ENCODE peak calls at places on chromosomes 7 and 10, in eight cellular contexts. One of them, this sample, is unnamed.

GRCh38 chr10:52319926-52320325 is 5.8 kb downstream of the DKK1 start:
- DNase-seq in stimulated activated CD4-positive, alpha-beta T cell treated with anti-CD3 and anti-CD28 coated beads, Interleukin-2, amount 100 ng/mL, for 24 hours: no peak
- DNase-seq in cardiac muscle cell: no peak
- DNase-seq in choroid plexus epithelial cell: no peak
- DNase-seq in skeletal muscle cell: no peak
- DNase-seq in anterior cingulate cortex: no peak
- DNase-seq in myocyte: no peak
- DNase-seq in B cell: no peak
- DNase-seq in this sample: no peak

GRCh38 chr7:122676466-122676865 is 22.5 kb downstream of the RNF133 start:
- DNase-seq in stimulated activated CD4-positive, alpha-beta T cell treated with anti-CD3 and anti-CD28 coated beads, Interleukin-2, amount 100 ng/mL, for 24 hours: no peak
- DNase-seq in cardiac muscle cell: no peak
- DNase-seq in choroid plexus epithelial cell: no peak
- DNase-seq in skeletal muscle cell: no peak
- DNase-seq in anterior cingulate cortex: no peak
- DNase-seq in myocyte: no peak
- DNase-seq in B cell: no peak
- DNase-seq in this sample: no peak

GRCh38 chr10:59960751-59961150 is 54.4 kb upstream of the CCDC6 start:
- DNase-seq in stimulated activated CD4-positive, alpha-beta T cell treated with anti-CD3 and anti-CD28 coated beads, Interleukin-2, amount 100 ng/mL, for 24 hours: no peak
- DNase-seq in cardiac muscle cell: peak; percentile 6
- DNase-seq in choroid plexus epithelial cell: peak; percentile 3
- DNase-seq in skeletal muscle cell: no peak
- DNase-seq in anterior cingulate cortex: no peak
- DNase-seq in myocyte: peak; percentile 23
- DNase-seq in B cell: no peak
- DNase-seq in this sample: no peak

GRCh38 chr7:77691892-77692491 is 4.3 kb upstream of the RSBN1L start:
- DNase-seq in stimulated activated CD4-positive, alpha-beta T cell treated with anti-CD3 and anti-CD28 coated beads, Interleukin-2, amount 100 ng/mL, for 24 hours: no peak
- DNase-seq in cardiac muscle cell: no peak
- DNase-seq in choroid plexus epithelial cell: no peak
- DNase-seq in skeletal muscle cell: no peak
- DNase-seq in anterior cingulate cortex: no peak
- DNase-seq in myocyte: no peak
- DNase-seq in B cell: no peak
- DNase-seq in this sample: no peak

GRCh38 chr7:16745645-16746044 is 7.9 kb upstream of the TSPAN13 start:
- DNase-seq in stimulated activated CD4-positive, alpha-beta T cell treated with anti-CD3 and anti-CD28 coated beads, Interleukin-2, amount 100 ng/mL, for 24 hours: no peak
- DNase-seq in cardiac muscle cell: peak; percentile 28
- DNase-seq in choroid plexus epithelial cell: no peak
- DNase-seq in skeletal muscle cell: no peak
- DNase-seq in anterior cingulate cortex: no peak
- DNase-seq in myocyte: no peak
- DNase-seq in B cell: no peak
- DNase-seq in this sample: no peak

GRCh38 chr10:57962839-57963238 is 304.9 kb downstream of the IPMK start:
- DNase-seq in stimulated activated CD4-positive, alpha-beta T cell treated with anti-CD3 and anti-CD28 coated beads, Interleukin-2, amount 100 ng/mL, for 24 hours: no peak
- DNase-seq in cardiac muscle cell: no peak
- DNase-seq in choroid plexus epithelial cell: peak; percentile 13
- DNase-seq in skeletal muscle cell: no peak
- DNase-seq in anterior cingulate cortex: no peak
- DNase-seq in myocyte: no peak
- DNase-seq in B cell: no peak
- DNase-seq in this sample: no peak

GRCh38 chr7:140676303-140676702 is 3.6 kb downstream of the ADCK2 start:
- DNase-seq in stimulated activated CD4-positive, alpha-beta T cell treated with anti-CD3 and anti-CD28 coated beads, Interleukin-2, amount 100 ng/mL, for 24 hours: no peak
- DNase-seq in cardiac muscle cell: no peak
- DNase-seq in choroid plexus epithelial cell: no peak
- DNase-seq in skeletal muscle cell: no peak
- DNase-seq in anterior cingulate cortex: no peak
- DNase-seq in myocyte: no peak
- DNase-seq in B cell: peak; percentile 76
- DNase-seq in this sample: no peak

GRCh38 chr7:27242580-27243339 is at the start of gene EVX1:
- DNase-seq in stimulated activated CD4-positive, alpha-beta T cell treated with anti-CD3 and anti-CD28 coated beads, Interleukin-2, amount 100 ng/mL, for 24 hours: no peak
- DNase-seq in cardiac muscle cell: no peak
- DNase-seq in choroid plexus epithelial cell: no peak
- DNase-seq in skeletal muscle cell: no peak
- DNase-seq in anterior cingulate cortex: no peak
- DNase-seq in myocyte: peak; percentile 18
- DNase-seq in B cell: no peak
- DNase-seq in this sample: no peak

GRCh38 chr7:156766666-156767065 is 126.1 kb downstream of the RNF32 start:
- DNase-seq in stimulated activated CD4-positive, alpha-beta T cell treated with anti-CD3 and anti-CD28 coated beads, Interleukin-2, amount 100 ng/mL, for 24 hours: no peak
- DNase-seq in cardiac muscle cell: no peak
- DNase-seq in choroid plexus epithelial cell: no peak
- DNase-seq in skeletal muscle cell: no peak
- DNase-seq in anterior cingulate cortex: no peak
- DNase-seq in myocyte: no peak
- DNase-seq in B cell: no peak
- DNase-seq in this sample: no peak

GRCh38 chr10:123649672-123650071 is 16.5 kb upstream of the GPR26 start:
- DNase-seq in stimulated activated CD4-positive, alpha-beta T cell treated with anti-CD3 and anti-CD28 coated beads, Interleukin-2, amount 100 ng/mL, for 24 hours: no peak
- DNase-seq in cardiac muscle cell: no peak
- DNase-seq in choroid plexus epithelial cell: no peak
- DNase-seq in skeletal muscle cell: no peak
- DNase-seq in anterior cingulate cortex: no peak
- DNase-seq in myocyte: no peak
- DNase-seq in B cell: no peak
- DNase-seq in this sample: no peak

GRCh38 chr10:50993817-50994251 is 80.5 kb upstream of the PRKG1 start:
- DNase-seq in stimulated activated CD4-positive, alpha-beta T cell treated with anti-CD3 and anti-CD28 coated beads, Interleukin-2, amount 100 ng/mL, for 24 hours: no peak
- DNase-seq in cardiac muscle cell: peak; percentile 88
- DNase-seq in choroid plexus epithelial cell: peak; percentile 86
- DNase-seq in skeletal muscle cell: no peak
- DNase-seq in anterior cingulate cortex: no peak
- DNase-seq in myocyte: peak; percentile 74
- DNase-seq in B cell: no peak
- DNase-seq in this sample: peak; percentile 51

GRCh38 chr7:1681581-1681980 is 11.5 kb downstream of the ELFN1 start:
- DNase-seq in stimulated activated CD4-positive, alpha-beta T cell treated with anti-CD3 and anti-CD28 coated beads, Interleukin-2, amount 100 ng/mL, for 24 hours: no peak
- DNase-seq in cardiac muscle cell: no peak
- DNase-seq in choroid plexus epithelial cell: no peak
- DNase-seq in skeletal muscle cell: no peak
- DNase-seq in anterior cingulate cortex: no peak
- DNase-seq in myocyte: peak; percentile 42
- DNase-seq in B cell: no peak
- DNase-seq in this sample: no peak

GRCh38 chr7:107661081-107661864 is 645 bp downstream of the SLC26A4 start:
- DNase-seq in stimulated activated CD4-positive, alpha-beta T cell treated with anti-CD3 and anti-CD28 coated beads, Interleukin-2, amount 100 ng/mL, for 24 hours: peak; percentile 44
- DNase-seq in cardiac muscle cell: peak; percentile 65
- DNase-seq in choroid plexus epithelial cell: peak; percentile 61
- DNase-seq in skeletal muscle cell: no peak
- DNase-seq in anterior cingulate cortex: no peak
- DNase-seq in myocyte: peak; percentile 55
- DNase-seq in B cell: peak; percentile 65
- DNase-seq in this sample: no peak

GRCh38 chr7:27199820-27200760 is at the start of gene HOXA13:
- DNase-seq in stimulated activated CD4-positive, alpha-beta T cell treated with anti-CD3 and anti-CD28 coated beads, Interleukin-2, amount 100 ng/mL, for 24 hours: no peak
- DNase-seq in cardiac muscle cell: no peak
- DNase-seq in choroid plexus epithelial cell: no peak
- DNase-seq in skeletal muscle cell: no peak
- DNase-seq in anterior cingulate cortex: no peak
- DNase-seq in myocyte: peak; percentile 63
- DNase-seq in B cell: no peak
- DNase-seq in this sample: no peak

GRCh38 chr7:132065193-132065972 is 509.0 kb upstream of the PODXL start:
- DNase-seq in stimulated activated CD4-positive, alpha-beta T cell treated with anti-CD3 and anti-CD28 coated beads, Interleukin-2, amount 100 ng/mL, for 24 hours: no peak
- DNase-seq in cardiac muscle cell: peak; percentile 95
- DNase-seq in choroid plexus epithelial cell: peak; percentile 95
- DNase-seq in skeletal muscle cell: peak; percentile 90
- DNase-seq in anterior cingulate cortex: peak; percentile 61
- DNase-seq in myocyte: peak; percentile 96
- DNase-seq in B cell: no peak
- DNase-seq in this sample: peak; percentile 97

GRCh38 chr10:132910186-132910880 is 32.0 kb downstream of the CFAP46 start:
- DNase-seq in stimulated activated CD4-positive, alpha-beta T cell treated with anti-CD3 and anti-CD28 coated beads, Interleukin-2, amount 100 ng/mL, for 24 hours: no peak
- DNase-seq in cardiac muscle cell: no peak
- DNase-seq in choroid plexus epithelial cell: no peak
- DNase-seq in skeletal muscle cell: no peak
- DNase-seq in anterior cingulate cortex: no peak
- DNase-seq in myocyte: no peak
- DNase-seq in B cell: no peak
- DNase-seq in this sample: no peak

GRCh38 chr10:11159543-11160215 is 142.0 kb downstream of the CELF2 start:
- DNase-seq in stimulated activated CD4-positive, alpha-beta T cell treated with anti-CD3 and anti-CD28 coated beads, Interleukin-2, amount 100 ng/mL, for 24 hours: no peak
- DNase-seq in cardiac muscle cell: no peak
- DNase-seq in choroid plexus epithelial cell: no peak
- DNase-seq in skeletal muscle cell: no peak
- DNase-seq in anterior cingulate cortex: peak; percentile 43
- DNase-seq in myocyte: no peak
- DNase-seq in B cell: no peak
- DNase-seq in this sample: no peak

GRCh38 chr7:118104812-118105441 is 79.0 kb upstream of the LSM8 start:
- DNase-seq in stimulated activated CD4-positive, alpha-beta T cell treated with anti-CD3 and anti-CD28 coated beads, Interleukin-2, amount 100 ng/mL, for 24 hours: no peak
- DNase-seq in cardiac muscle cell: peak; percentile 14
- DNase-seq in choroid plexus epithelial cell: peak; percentile 65
- DNase-seq in skeletal muscle cell: no peak
- DNase-seq in anterior cingulate cortex: no peak
- DNase-seq in myocyte: peak; percentile 17
- DNase-seq in B cell: no peak
- DNase-seq in this sample: peak; percentile 3

GRCh38 chr7:41630741-41631140 is 72.1 kb downstream of the INHBA start:
- DNase-seq in stimulated activated CD4-positive, alpha-beta T cell treated with anti-CD3 and anti-CD28 coated beads, Interleukin-2, amount 100 ng/mL, for 24 hours: no peak
- DNase-seq in cardiac muscle cell: no peak
- DNase-seq in choroid plexus epithelial cell: no peak
- DNase-seq in skeletal muscle cell: no peak
- DNase-seq in anterior cingulate cortex: no peak
- DNase-seq in myocyte: no peak
- DNase-seq in B cell: no peak
- DNase-seq in this sample: no peak

GRCh38 chr7:68807681-68808080 is 790.6 kb upstream of the AUTS2 start:
- DNase-seq in stimulated activated CD4-positive, alpha-beta T cell treated with anti-CD3 and anti-CD28 coated beads, Interleukin-2, amount 100 ng/mL, for 24 hours: no peak
- DNase-seq in cardiac muscle cell: no peak
- DNase-seq in choroid plexus epithelial cell: no peak
- DNase-seq in skeletal muscle cell: peak; percentile 1
- DNase-seq in anterior cingulate cortex: no peak
- DNase-seq in myocyte: no peak
- DNase-seq in B cell: no peak
- DNase-seq in this sample: peak; percentile 41

GRCh38 chr10:26488344-26488743 is 50.2 kb downstream of the APBB1IP start:
- DNase-seq in stimulated activated CD4-positive, alpha-beta T cell treated with anti-CD3 and anti-CD28 coated beads, Interleukin-2, amount 100 ng/mL, for 24 hours: no peak
- DNase-seq in cardiac muscle cell: no peak
- DNase-seq in choroid plexus epithelial cell: no peak
- DNase-seq in skeletal muscle cell: no peak
- DNase-seq in anterior cingulate cortex: no peak
- DNase-seq in myocyte: no peak
- DNase-seq in B cell: no peak
- DNase-seq in this sample: peak; percentile 62

GRCh38 chr7:36594445-36594844 is 129.8 kb downstream of the AOAH start:
- DNase-seq in stimulated activated CD4-positive, alpha-beta T cell treated with anti-CD3 and anti-CD28 coated beads, Interleukin-2, amount 100 ng/mL, for 24 hours: no peak
- DNase-seq in cardiac muscle cell: no peak
- DNase-seq in choroid plexus epithelial cell: no peak
- DNase-seq in skeletal muscle cell: no peak
- DNase-seq in anterior cingulate cortex: no peak
- DNase-seq in myocyte: no peak
- DNase-seq in B cell: no peak
- DNase-seq in this sample: no peak

GRCh38 chr10:131901181-131901829 is 497 bp downstream of the PPP2R2D start:
- DNase-seq in stimulated activated CD4-positive, alpha-beta T cell treated with anti-CD3 and anti-CD28 coated beads, Interleukin-2, amount 100 ng/mL, for 24 hours: peak; percentile 52
- DNase-seq in cardiac muscle cell: peak; percentile 42
- DNase-seq in choroid plexus epithelial cell: peak; percentile 21
- DNase-seq in skeletal muscle cell: no peak
- DNase-seq in anterior cingulate cortex: peak; percentile 40
- DNase-seq in myocyte: peak; percentile 34
- DNase-seq in B cell: peak; percentile 77
- DNase-seq in this sample: no peak

GRCh38 chr10:47192273-47192672 is 107.7 kb upstream of the GDF10 start:
- DNase-seq in stimulated activated CD4-positive, alpha-beta T cell treated with anti-CD3 and anti-CD28 coated beads, Interleukin-2, amount 100 ng/mL, for 24 hours: no peak
- DNase-seq in cardiac muscle cell: no peak
- DNase-seq in choroid plexus epithelial cell: no peak
- DNase-seq in skeletal muscle cell: no peak
- DNase-seq in anterior cingulate cortex: no peak
- DNase-seq in myocyte: no peak
- DNase-seq in B cell: no peak
- DNase-seq in this sample: no peak

GRCh38 chr10:66836057-66836456 is 89.8 kb upstream of the LRRTM3 start:
- DNase-seq in stimulated activated CD4-positive, alpha-beta T cell treated with anti-CD3 and anti-CD28 coated beads, Interleukin-2, amount 100 ng/mL, for 24 hours: no peak
- DNase-seq in cardiac muscle cell: peak; percentile 64
- DNase-seq in choroid plexus epithelial cell: peak; percentile 60
- DNase-seq in skeletal muscle cell: peak; percentile 62
- DNase-seq in anterior cingulate cortex: no peak
- DNase-seq in myocyte: peak; percentile 56
- DNase-seq in B cell: no peak
- DNase-seq in this sample: peak; percentile 31

GRCh38 chr10:61486738-61487396 is 33.7 kb upstream of the TMEM26 start:
- DNase-seq in stimulated activated CD4-positive, alpha-beta T cell treated with anti-CD3 and anti-CD28 coated beads, Interleukin-2, amount 100 ng/mL, for 24 hours: no peak
- DNase-seq in cardiac muscle cell: peak; percentile 68
- DNase-seq in choroid plexus epithelial cell: peak; percentile 92
- DNase-seq in skeletal muscle cell: peak; percentile 67
- DNase-seq in anterior cingulate cortex: no peak
- DNase-seq in myocyte: no peak
- DNase-seq in B cell: no peak
- DNase-seq in this sample: peak; percentile 50

GRCh38 chr10:132308588-132309451 is 1.1 kb upstream of the STK32C start:
- DNase-seq in stimulated activated CD4-positive, alpha-beta T cell treated with anti-CD3 and anti-CD28 coated beads, Interleukin-2, amount 100 ng/mL, for 24 hours: no peak
- DNase-seq in cardiac muscle cell: no peak
- DNase-seq in choroid plexus epithelial cell: no peak
- DNase-seq in skeletal muscle cell: no peak
- DNase-seq in anterior cingulate cortex: no peak
- DNase-seq in myocyte: no peak
- DNase-seq in B cell: no peak
- DNase-seq in this sample: no peak

GRCh38 chr7:66697451-66698438 is 42.8 kb upstream of the RABGEF1 start:
- DNase-seq in stimulated activated CD4-positive, alpha-beta T cell treated with anti-CD3 and anti-CD28 coated beads, Interleukin-2, amount 100 ng/mL, for 24 hours: no peak
- DNase-seq in cardiac muscle cell: peak; percentile 62
- DNase-seq in choroid plexus epithelial cell: peak; percentile 33
- DNase-seq in skeletal muscle cell: peak; percentile 33
- DNase-seq in anterior cingulate cortex: peak; percentile 75
- DNase-seq in myocyte: peak; percentile 94
- DNase-seq in B cell: no peak
- DNase-seq in this sample: peak; percentile 83

GRCh38 chr10:3770611-3771110 is 14.3 kb downstream of the KLF6 start:
- DNase-seq in stimulated activated CD4-positive, alpha-beta T cell treated with anti-CD3 and anti-CD28 coated beads, Interleukin-2, amount 100 ng/mL, for 24 hours: no peak
- DNase-seq in cardiac muscle cell: no peak
- DNase-seq in choroid plexus epithelial cell: no peak
- DNase-seq in skeletal muscle cell: no peak
- DNase-seq in anterior cingulate cortex: no peak
- DNase-seq in myocyte: no peak
- DNase-seq in B cell: no peak
- DNase-seq in this sample: no peak

GRCh38 chr7:594212-594913 is 74.7 kb upstream of the PDGFA start:
- DNase-seq in stimulated activated CD4-positive, alpha-beta T cell treated with anti-CD3 and anti-CD28 coated beads, Interleukin-2, amount 100 ng/mL, for 24 hours: no peak
- DNase-seq in cardiac muscle cell: no peak
- DNase-seq in choroid plexus epithelial cell: no peak
- DNase-seq in skeletal muscle cell: no peak
- DNase-seq in anterior cingulate cortex: no peak
- DNase-seq in myocyte: no peak
- DNase-seq in B cell: no peak
- DNase-seq in this sample: no peak

GRCh38 chr10:117135480-117136140 is 2.5 kb downstream of the VAX1 start:
- DNase-seq in stimulated activated CD4-positive, alpha-beta T cell treated with anti-CD3 and anti-CD28 coated beads, Interleukin-2, amount 100 ng/mL, for 24 hours: no peak
- DNase-seq in cardiac muscle cell: no peak
- DNase-seq in choroid plexus epithelial cell: no peak
- DNase-seq in skeletal muscle cell: no peak
- DNase-seq in anterior cingulate cortex: no peak
- DNase-seq in myocyte: no peak
- DNase-seq in B cell: peak; percentile 44
- DNase-seq in this sample: no peak

GRCh38 chr7:42678315-42678714 is 233.6 kb downstream of the C7orf25 start:
- DNase-seq in stimulated activated CD4-positive, alpha-beta T cell treated with anti-CD3 and anti-CD28 coated beads, Interleukin-2, amount 100 ng/mL, for 24 hours: no peak
- DNase-seq in cardiac muscle cell: peak; percentile 70
- DNase-seq in choroid plexus epithelial cell: peak; percentile 64
- DNase-seq in skeletal muscle cell: peak; percentile 88
- DNase-seq in anterior cingulate cortex: no peak
- DNase-seq in myocyte: peak; percentile 18
- DNase-seq in B cell: no peak
- DNase-seq in this sample: peak; percentile 48

GRCh38 chr7:156675721-156676120 is 35.1 kb downstream of the RNF32 start:
- DNase-seq in stimulated activated CD4-positive, alpha-beta T cell treated with anti-CD3 and anti-CD28 coated beads, Interleukin-2, amount 100 ng/mL, for 24 hours: no peak
- DNase-seq in cardiac muscle cell: no peak
- DNase-seq in choroid plexus epithelial cell: no peak
- DNase-seq in skeletal muscle cell: no peak
- DNase-seq in anterior cingulate cortex: no peak
- DNase-seq in myocyte: no peak
- DNase-seq in B cell: no peak
- DNase-seq in this sample: no peak

GRCh38 chr7:66741706-66742053 is 1.1 kb downstream of the RABGEF1 start:
- DNase-seq in stimulated activated CD4-positive, alpha-beta T cell treated with anti-CD3 and anti-CD28 coated beads, Interleukin-2, amount 100 ng/mL, for 24 hours: no peak
- DNase-seq in cardiac muscle cell: peak; percentile 37
- DNase-seq in choroid plexus epithelial cell: peak; percentile 11
- DNase-seq in skeletal muscle cell: no peak
- DNase-seq in anterior cingulate cortex: no peak
- DNase-seq in myocyte: peak; percentile 50
- DNase-seq in B cell: no peak
- DNase-seq in this sample: peak; percentile 16

This sample was measured in stromal cell of bone marrow.